ENCODE peak calls at places on chromosome 5, in four cellular contexts. N, B, D and L are unnamed samples.

GRCh38 chr5:95029569-95030366 is 255.1 kb downstream of the MCTP1 start:
- DNase-seq in D (no peak), B (no peak), N (no peak), L (no peak)

GRCh38 chr5:151684690-151685361 is 1.9 kb downstream of the SPARC start:
- DNase-seq in B (no peak), N (peak), D (peak), L (no peak)

GRCh38 chr5:33892419-33893151 is 795 bp upstream of the ADAMTS12 start:
- DNase-seq in N (peak), D (peak), B (no peak), L (no peak)

GRCh38 chr5:72248352-72249032 is 71.5 kb downstream of the MRPS27 start:
- DNase-seq in D (peak), B (no peak), N (peak), L (no peak)

GRCh38 chr5:126847318-126848221 is 70.6 kb downstream of the LMNB1 start:
- DNase-seq in N (no peak), B (no peak), D (no peak), L (no peak)

GRCh38 chr5:50667653-50668403 is 1.4 kb downstream of the PARP8 start:
- DNase-seq in B (peak), N (peak), D (peak), L (peak)

GRCh38 chr5:108655750-108656450 is 91.8 kb upstream of the FER start:
- DNase-seq in D (no peak), B (no peak), N (no peak), L (no peak)

GRCh38 chr5:175656966-175657365 is 905 bp upstream of the HRH2 start:
- DNase-seq in B (no peak), N (no peak), D (no peak), L (no peak)

GRCh38 chr5:66206465-66206864 is 62.4 kb downstream of the SREK1 start:
- DNase-seq in B (no peak), N (no peak), D (no peak), L (no peak)

GRCh38 chr5:109191153-109191558 is 218.6 kb downstream of the PJA2 start:
- DNase-seq in D (no peak), B (no peak), N (no peak), L (no peak)

GRCh38 chr5:132905938-132906337 is 32.5 kb downstream of the LEAP2 start:
- DNase-seq in D (peak), N (no peak), B (no peak), L (no peak)

GRCh38 chr5:57191163-57191562 is 17.3 kb downstream of the GPBP1 start:
- DNase-seq in N (no peak), D (no peak), B (no peak), L (no peak)

GRCh38 chr5:6763191-6763590 is 50.0 kb downstream of the TENT4A start:
- DNase-seq in D (no peak), B (no peak), N (peak), L (no peak)

GRCh38 chr5:27172708-27173107 is 134.3 kb upstream of the CDH9 start:
- DNase-seq in D (no peak), B (no peak), N (no peak), L (no peak)

GRCh38 chr5:58505502-58505901 is 14.3 kb downstream of the GAPT start:
- DNase-seq in N (no peak), D (no peak), B (no peak), L (no peak)

GRCh38 chr5:77641963-77642589 is 3.6 kb upstream of the OTP start:
- DNase-seq in D (peak), N (no peak), B (no peak), L (no peak)

GRCh38 chr5:122099060-122099790 is 21.2 kb upstream of the LOX start:
- DNase-seq in B (no peak), N (no peak), D (no peak), L (no peak)

GRCh38 chr5:11602298-11602697 is 301.9 kb downstream of the CTNND2 start:
- DNase-seq in N (no peak), B (no peak), D (no peak), L (no peak)

GRCh38 chr5:160155017-160155725 is 35.9 kb upstream of the PWWP2A start:
- DNase-seq in B (no peak), D (no peak), N (no peak), L (no peak)

GRCh38 chr5:138033275-138033808 is 463 bp upstream of the FAM13B start:
- DNase-seq in N (peak), B (no peak), D (peak), L (no peak)

GRCh38 chr5:72122619-72123018 is 15.3 kb downstream of the MAP1B start:
- DNase-seq in N (no peak), D (peak), B (no peak), L (no peak)

GRCh38 chr5:14557203-14557725 is 24.3 kb upstream of the OTULINL start:
- DNase-seq in N (no peak), D (no peak), B (no peak), L (no peak)

GRCh38 chr5:174425271-174425963 is 299.0 kb upstream of the MSX2 start:
- DNase-seq in N (no peak), D (no peak), B (no peak), L (no peak)

GRCh38 chr5:55601209-55601618 is 66.5 kb upstream of the PLPP1 start:
- DNase-seq in N (peak), D (no peak), B (no peak), L (no peak)

GRCh38 chr5:8644377-8644776 is 775.4 kb downstream of the MTRR start:
- DNase-seq in D (no peak), B (no peak), N (no peak), L (no peak)

GRCh38 chr5:88724201-88724600 is 158.8 kb downstream of the MEF2C start:
- DNase-seq in D (peak), N (no peak), B (no peak), L (no peak)

GRCh38 chr5:133531634-133532033 is 80.7 kb downstream of the FSTL4 start:
- DNase-seq in D (no peak), N (no peak), B (no peak), L (no peak)

GRCh38 chr5:151019331-151019730 is 1.1 kb upstream of the GPX3 start:
- DNase-seq in N (no peak), B (no peak), D (no peak), L (no peak)

GRCh38 chr5:38462972-38463633 is 93.3 kb downstream of the LIFR start:
- DNase-seq in N (no peak), B (no peak), D (no peak), L (no peak)

GRCh38 chr5:106121972-106122605 is 1548.6 kb downstream of the EFNA5 start:
- DNase-seq in D (peak), B (peak), N (no peak), L (peak)

GRCh38 chr5:176640616-176641015 is 6.7 kb upstream of the TSPAN17 start:
- DNase-seq in N (no peak), B (no peak), D (no peak), L (no peak)

GRCh38 chr5:172952034-172952511 is 7.2 kb upstream of the RPL26L1 start:
- DNase-seq in D (no peak), N (no peak), B (no peak), L (no peak)

GRCh38 chr5:67192719-67193464 is 3.7 kb downstream of the CD180 start:
- DNase-seq in N (no peak), B (no peak), D (no peak), L (no peak)

GRCh38 chr5:169650701-169651331 is 13.7 kb downstream of the DOCK2 start:
- DNase-seq in D (no peak), B (no peak), N (no peak), L (no peak)

GRCh38 chr5:77957-78804 is 13.8 kb upstream of the PLEKHG4B start:
- DNase-seq in B (peak), D (peak), N (no peak), L (peak)

GRCh38 chr5:139664727-139665351 is 16.7 kb downstream of the CXXC5 start:
- DNase-seq in B (no peak), D (no peak), N (no peak), L (no peak)
- TF ChIP-seq POLR2AphosphoS5 in B (no peak), D (no peak), N (no peak), L (no peak)

DNA sequence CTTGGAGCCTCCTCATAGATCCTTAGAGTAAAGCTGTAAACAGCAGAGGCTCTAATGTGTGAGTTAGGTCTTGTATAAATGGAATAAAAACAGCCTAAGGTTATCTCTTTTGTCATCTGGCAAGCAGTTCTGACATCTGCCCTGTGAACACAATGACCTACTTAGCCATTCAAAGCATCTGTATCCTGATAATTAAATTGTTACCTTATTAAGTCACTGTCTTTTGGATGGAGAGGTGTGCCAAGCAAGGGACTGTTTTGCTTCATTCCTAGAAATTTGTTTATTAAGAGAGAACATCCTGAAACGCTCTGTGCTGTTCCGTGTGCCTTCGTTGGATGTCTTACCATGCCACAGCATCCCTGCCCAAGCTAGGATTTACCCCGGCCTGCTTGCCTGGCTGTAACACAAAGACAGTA is 1.5 kb downstream of the LSM11 start:
- DNase-seq in D (no peak), B (no peak), N (no peak), L (no peak)
- TF ChIP-seq POLR2AphosphoS5 in D (no peak), B (no peak), N (no peak), L (no peak)

DNA sequence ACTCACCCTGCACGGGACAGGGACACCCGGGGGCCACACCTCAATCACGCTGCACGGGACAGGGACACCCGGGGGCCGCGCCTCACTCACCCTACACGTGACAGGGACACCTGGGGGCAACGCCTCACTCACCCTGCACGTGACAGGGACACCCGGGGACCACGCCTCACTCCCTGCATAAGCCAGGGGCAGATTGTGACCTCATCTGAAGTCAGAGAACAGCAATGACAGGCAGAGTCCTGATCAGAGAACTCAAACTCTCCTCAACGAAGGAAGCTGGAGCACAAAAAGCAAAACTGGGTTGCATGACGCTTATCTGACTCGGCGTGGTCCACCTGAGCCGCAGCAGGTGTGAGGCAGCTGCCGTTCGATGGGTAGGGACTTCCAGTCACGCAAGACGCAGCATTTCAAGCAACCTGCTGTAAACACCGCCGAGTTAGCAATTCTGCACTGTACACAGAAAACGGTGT is 3.2 kb downstream of the TERT start:
- DNase-seq in D (no peak), N (peak), B (no peak), L (no peak)
- TF ChIP-seq POLR2AphosphoS5 in D (no peak), N (no peak), B (no peak), L (no peak)

GRCh38 chr5:1526681-1527131 is 2.9 kb upstream of the LPCAT1 start:
- DNase-seq in B (no peak), N (peak), D (no peak), L (no peak)
- TF ChIP-seq POLR2AphosphoS5 in B (no peak), N (no peak), D (no peak), L (no peak)

GRCh38 chr5:170832241-170832640 is 29.6 kb upstream of the RANBP17 start:
- DNase-seq in B (no peak), D (peak), N (no peak), L (no peak)
- TF ChIP-seq POLR2AphosphoS5 in B (no peak), D (no peak), N (no peak), L (no peak)

DNA sequence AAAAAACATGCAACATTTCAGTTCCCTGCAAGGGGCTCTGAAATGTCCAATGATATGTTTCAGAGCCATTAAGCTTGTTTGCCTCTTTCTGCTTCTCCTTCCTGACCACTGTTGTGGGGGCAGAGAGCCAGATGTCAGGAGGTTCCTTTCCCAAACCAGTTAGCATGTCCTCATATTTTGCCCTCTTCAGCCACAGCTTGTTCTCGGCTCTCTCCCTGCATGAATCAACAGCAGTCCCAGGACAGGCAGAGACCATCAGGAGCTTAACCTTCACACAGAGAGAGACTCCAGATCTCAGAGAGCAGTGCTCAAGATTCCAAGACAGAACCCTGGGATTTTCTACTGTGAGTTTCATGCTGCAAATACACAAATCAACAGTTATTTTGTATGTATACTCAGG is 218.5 kb downstream of the COMMD10 start:
- DNase-seq in D (no peak), N (no peak), B (no peak), L (no peak)
- TF ChIP-seq POLR2AphosphoS5 in D (no peak), N (no peak), B (no peak), L (no peak)

DNA sequence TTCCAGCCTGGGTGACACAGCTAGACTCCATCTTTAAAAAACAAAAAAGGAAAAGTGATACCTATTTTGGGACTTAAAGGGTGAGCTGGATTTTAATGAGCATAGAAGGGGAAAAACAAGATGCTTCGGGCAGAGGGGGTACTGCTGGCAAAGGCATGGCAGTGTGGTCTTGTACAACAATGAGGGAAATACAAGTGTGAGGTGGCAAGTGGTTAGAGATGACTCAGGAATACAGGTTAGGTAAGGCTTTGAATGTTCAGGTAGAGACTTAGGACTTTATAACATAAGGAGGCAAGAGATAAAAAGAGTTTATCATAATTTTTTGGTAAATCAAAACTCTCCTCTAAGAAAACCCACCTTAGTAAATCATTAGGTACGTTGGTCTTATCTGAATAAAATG is 132.9 kb downstream of the FBN2 start:
- DNase-seq in B (no peak), D (no peak), N (no peak), L (no peak)
- TF ChIP-seq POLR2AphosphoS5 in B (no peak), D (no peak), N (no peak), L (no peak)